ENCODE peak calls at places on chromosomes 7 and 10, in seven cellular contexts. One of them, this sample, is unnamed.

GRCh38 chr7:2114052-2114451 is 118.7 kb downstream of the MAD1L1 start:
- DNase-seq in gastrocnemius medialis: no peak
- DNase-seq in tibial nerve: no peak
- DNase-seq in fibroblast of lung: peak; percentile 79
- DNase-seq in CD8-positive, alpha-beta T cell: no peak
- DNase-seq in mammary epithelial cell: peak; percentile 26
- DNase-seq in lung: no peak
- DNase-seq in this sample: no peak

GRCh38 chr10:95303535-95303934 is 12.7 kb upstream of the PDLIM1 start:
- DNase-seq in gastrocnemius medialis: no peak
- DNase-seq in tibial nerve: no peak
- DNase-seq in mammary epithelial cell: no peak
- DNase-seq in CD8-positive, alpha-beta T cell: no peak
- DNase-seq in fibroblast of lung: peak; percentile 49
- DNase-seq in lung: no peak
- DNase-seq in this sample: no peak

GRCh38 chr10:102344067-102344466 is 51.4 kb upstream of the NFKB2 start:
- DNase-seq in mammary epithelial cell: peak; percentile 97
- DNase-seq in tibial nerve: no peak
- DNase-seq in gastrocnemius medialis: no peak
- DNase-seq in fibroblast of lung: peak; percentile 79
- DNase-seq in CD8-positive, alpha-beta T cell: no peak
- DNase-seq in lung: no peak
- DNase-seq in this sample: no peak

GRCh38 chr10:132443998-132444876 is 47.2 kb downstream of the PWWP2B start:
- DNase-seq in CD8-positive, alpha-beta T cell: no peak
- DNase-seq in fibroblast of lung: no peak
- DNase-seq in tibial nerve: no peak
- DNase-seq in lung: no peak
- DNase-seq in mammary epithelial cell: no peak
- DNase-seq in gastrocnemius medialis: no peak
- DNase-seq in this sample: no peak

GRCh38 chr10:129814681-129815646 is 149.1 kb downstream of the EBF3 start:
- DNase-seq in lung: no peak
- DNase-seq in fibroblast of lung: no peak
- DNase-seq in CD8-positive, alpha-beta T cell: no peak
- DNase-seq in gastrocnemius medialis: no peak
- DNase-seq in mammary epithelial cell: no peak
- DNase-seq in tibial nerve: no peak
- DNase-seq in this sample: no peak

GRCh38 chr10:125823663-125824251 is 411 bp downstream of the BCCIP start:
- DNase-seq in gastrocnemius medialis: no peak
- DNase-seq in tibial nerve: no peak
- DNase-seq in lung: no peak
- DNase-seq in mammary epithelial cell: peak; percentile 4
- DNase-seq in fibroblast of lung: no peak
- DNase-seq in CD8-positive, alpha-beta T cell: no peak
- DNase-seq in this sample: no peak

GRCh38 chr7:953547-954327 is 743 bp downstream of the ADAP1 start:
- DNase-seq in fibroblast of lung: peak; percentile 26
- DNase-seq in gastrocnemius medialis: no peak
- DNase-seq in CD8-positive, alpha-beta T cell: no peak
- DNase-seq in mammary epithelial cell: peak; percentile 53
- DNase-seq in lung: peak; percentile 60
- DNase-seq in tibial nerve: no peak
- DNase-seq in this sample: peak; percentile 53

GRCh38 chr7:25951414-25952276 is 200.4 kb upstream of the NFE2L3 start:
- DNase-seq in CD8-positive, alpha-beta T cell: no peak
- DNase-seq in gastrocnemius medialis: no peak
- DNase-seq in fibroblast of lung: no peak
- DNase-seq in tibial nerve: no peak
- DNase-seq in lung: peak; percentile 30
- DNase-seq in mammary epithelial cell: no peak
- DNase-seq in this sample: peak; percentile 58

GRCh38 chr10:18010050-18010449 is 58.3 kb downstream of the SLC39A12 start:
- DNase-seq in tibial nerve: no peak
- DNase-seq in lung: no peak
- DNase-seq in gastrocnemius medialis: no peak
- DNase-seq in CD8-positive, alpha-beta T cell: no peak
- DNase-seq in mammary epithelial cell: peak; percentile 37
- DNase-seq in fibroblast of lung: peak; percentile 71
- DNase-seq in this sample: no peak

GRCh38 chr10:28202941-28203352 is 99.9 kb downstream of the MPP7 start:
- DNase-seq in CD8-positive, alpha-beta T cell: no peak
- DNase-seq in lung: no peak
- DNase-seq in fibroblast of lung: peak; percentile 39
- DNase-seq in gastrocnemius medialis: peak; percentile 22
- DNase-seq in mammary epithelial cell: no peak
- DNase-seq in tibial nerve: peak; percentile 35
- DNase-seq in this sample: no peak

GRCh38 chr10:1114355-1115261 is 58.4 kb downstream of the WDR37 start:
- DNase-seq in fibroblast of lung: no peak
- DNase-seq in tibial nerve: no peak
- DNase-seq in lung: no peak
- DNase-seq in gastrocnemius medialis: no peak
- DNase-seq in mammary epithelial cell: no peak
- DNase-seq in CD8-positive, alpha-beta T cell: no peak
- DNase-seq in this sample: no peak

GRCh38 chr10:101774589-101775272 is 1.2 kb downstream of the FGF8 start:
- DNase-seq in gastrocnemius medialis: no peak
- DNase-seq in tibial nerve: no peak
- DNase-seq in fibroblast of lung: no peak
- DNase-seq in lung: no peak
- DNase-seq in mammary epithelial cell: no peak
- DNase-seq in CD8-positive, alpha-beta T cell: no peak
- DNase-seq in this sample: no peak

GRCh38 chr10:36533316-36533715 is 592.1 kb upstream of the ANKRD30A start:
- DNase-seq in fibroblast of lung: no peak
- DNase-seq in mammary epithelial cell: no peak
- DNase-seq in gastrocnemius medialis: no peak
- DNase-seq in tibial nerve: no peak
- DNase-seq in CD8-positive, alpha-beta T cell: no peak
- DNase-seq in lung: no peak
- DNase-seq in this sample: no peak

GRCh38 chr7:6640246-6640721 is 3.2 kb downstream of the ZNF316 start:
- DNase-seq in fibroblast of lung: peak; percentile 29
- DNase-seq in mammary epithelial cell: no peak
- DNase-seq in gastrocnemius medialis: no peak
- DNase-seq in lung: no peak
- DNase-seq in CD8-positive, alpha-beta T cell: no peak
- DNase-seq in tibial nerve: peak; percentile 18
- DNase-seq in this sample: no peak

GRCh38 chr10:132877473-132877872 is 64.9 kb downstream of the CFAP46 start:
- DNase-seq in gastrocnemius medialis: no peak
- DNase-seq in lung: no peak
- DNase-seq in mammary epithelial cell: no peak
- DNase-seq in fibroblast of lung: no peak
- DNase-seq in tibial nerve: no peak
- DNase-seq in CD8-positive, alpha-beta T cell: no peak
- DNase-seq in this sample: no peak

GRCh38 chr7:125098377-125098970 is 168.8 kb upstream of the POT1 start:
- DNase-seq in mammary epithelial cell: peak; percentile 7
- DNase-seq in tibial nerve: no peak
- DNase-seq in CD8-positive, alpha-beta T cell: no peak
- DNase-seq in fibroblast of lung: peak; percentile 16
- DNase-seq in lung: no peak
- DNase-seq in gastrocnemius medialis: no peak
- DNase-seq in this sample: no peak

GRCh38 chr10:3807928-3808496 is 23.0 kb upstream of the KLF6 start:
- DNase-seq in fibroblast of lung: no peak
- DNase-seq in lung: no peak
- DNase-seq in gastrocnemius medialis: peak; percentile 69
- DNase-seq in tibial nerve: no peak
- DNase-seq in CD8-positive, alpha-beta T cell: no peak
- DNase-seq in mammary epithelial cell: no peak
- DNase-seq in this sample: no peak

GRCh38 chr10:44030132-44030531 is 354.8 kb downstream of the CXCL12 start:
- DNase-seq in gastrocnemius medialis: no peak
- DNase-seq in CD8-positive, alpha-beta T cell: no peak
- DNase-seq in fibroblast of lung: no peak
- DNase-seq in lung: no peak
- DNase-seq in tibial nerve: no peak
- DNase-seq in mammary epithelial cell: no peak
- DNase-seq in this sample: no peak

GRCh38 chr10:23001901-23002516 is 74.2 kb downstream of the ARMC3 start:
- DNase-seq in fibroblast of lung: no peak
- DNase-seq in CD8-positive, alpha-beta T cell: no peak
- DNase-seq in mammary epithelial cell: no peak
- DNase-seq in lung: no peak
- DNase-seq in gastrocnemius medialis: no peak
- DNase-seq in tibial nerve: no peak
- DNase-seq in this sample: no peak

GRCh38 chr7:53473371-53473770 is 437.9 kb downstream of the POM121L12 start:
- DNase-seq in mammary epithelial cell: no peak
- DNase-seq in lung: no peak
- DNase-seq in fibroblast of lung: no peak
- DNase-seq in tibial nerve: no peak
- DNase-seq in CD8-positive, alpha-beta T cell: no peak
- DNase-seq in gastrocnemius medialis: no peak
- DNase-seq in this sample: no peak

GRCh38 chr7:134645478-134645877 is 1.2 kb upstream of the BPGM start:
- DNase-seq in tibial nerve: no peak
- DNase-seq in lung: no peak
- DNase-seq in gastrocnemius medialis: no peak
- DNase-seq in fibroblast of lung: no peak
- DNase-seq in CD8-positive, alpha-beta T cell: no peak
- DNase-seq in mammary epithelial cell: no peak
- DNase-seq in this sample: no peak

GRCh38 chr7:132075573-132075972 is 500.7 kb downstream of the PLXNA4 start:
- DNase-seq in mammary epithelial cell: no peak
- DNase-seq in tibial nerve: no peak
- DNase-seq in fibroblast of lung: no peak
- DNase-seq in gastrocnemius medialis: no peak
- DNase-seq in CD8-positive, alpha-beta T cell: no peak
- DNase-seq in lung: no peak
- DNase-seq in this sample: no peak

GRCh38 chr7:100546129-100546867 is 7.3 kb downstream of the AGFG2 start:
- DNase-seq in lung: no peak
- DNase-seq in CD8-positive, alpha-beta T cell: no peak
- DNase-seq in mammary epithelial cell: no peak
- DNase-seq in tibial nerve: no peak
- DNase-seq in fibroblast of lung: peak; percentile 8
- DNase-seq in gastrocnemius medialis: no peak
- DNase-seq in this sample: no peak

DNA sequence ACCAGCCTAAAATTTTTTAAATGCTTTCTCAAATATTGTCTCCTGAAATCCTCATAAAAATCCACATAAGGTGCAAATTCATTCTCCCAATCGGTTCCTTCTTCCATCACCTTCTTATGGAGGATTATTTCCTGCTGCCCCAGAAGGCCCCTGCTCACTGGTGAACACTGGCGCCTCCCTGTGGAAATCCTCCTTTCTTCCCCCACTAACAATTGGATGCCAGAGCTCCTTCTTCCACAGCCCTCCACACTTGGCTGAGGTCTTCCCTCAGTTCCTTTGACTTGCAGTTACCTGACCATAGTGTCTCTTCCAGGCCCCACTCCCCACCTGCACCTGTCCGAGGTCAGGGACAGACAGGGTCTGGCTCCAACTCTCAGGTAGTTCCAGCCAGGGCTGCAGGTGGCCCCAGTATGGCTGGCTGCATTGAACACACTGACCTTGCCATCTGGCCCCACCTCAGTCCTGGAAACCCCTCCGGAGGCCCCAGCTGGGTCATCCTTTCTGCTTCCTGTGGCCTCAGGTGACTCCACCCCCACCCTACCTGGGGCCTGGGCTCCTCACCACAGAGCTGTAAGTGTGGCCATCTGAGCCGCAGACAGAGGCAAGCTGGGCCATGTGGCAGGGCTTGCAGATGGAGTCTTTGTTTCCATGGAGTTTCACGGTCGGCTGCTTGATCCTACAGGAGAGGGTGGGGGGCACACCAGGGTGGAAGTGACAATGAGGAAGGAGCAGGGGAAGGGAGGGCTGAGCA is 18.4 kb downstream of the SPOCK2 start:
- DNase-seq in tibial nerve: no peak
- DNase-seq in lung: no peak
- DNase-seq in fibroblast of lung: no peak
- DNase-seq in mammary epithelial cell: no peak
- DNase-seq in gastrocnemius medialis: no peak
- DNase-seq in CD8-positive, alpha-beta T cell: no peak
- DNase-seq in this sample: no peak
- TF ChIP-seq CTCF in tibial nerve: no peak
- TF ChIP-seq CTCF in lung: no peak
- TF ChIP-seq CTCF in fibroblast of lung: peak; percentile 15
- TF ChIP-seq CTCF in mammary epithelial cell: no peak
- TF ChIP-seq CTCF in gastrocnemius medialis: no peak
- TF ChIP-seq CTCF in CD8-positive, alpha-beta T cell: peak; percentile 19
- TF ChIP-seq CTCF in this sample: no peak

GRCh38 chr7:73668103-73668937 is 689 bp downstream of the VPS37D start:
- DNase-seq in tibial nerve: no peak
- DNase-seq in lung: no peak
- DNase-seq in fibroblast of lung: peak; percentile 7
- DNase-seq in CD8-positive, alpha-beta T cell: no peak
- DNase-seq in gastrocnemius medialis: no peak
- DNase-seq in mammary epithelial cell: no peak
- DNase-seq in this sample: peak; percentile 30
- H3K4me3 ChIP-seq in tibial nerve: peak overlapping the region; percentile 48
- H3K4me3 ChIP-seq in lung: peak overlapping the region; percentile 64
- H3K4me3 ChIP-seq in fibroblast of lung: peak overlapping the region; percentile 37
- H3K4me3 ChIP-seq in CD8-positive, alpha-beta T cell: peak overlapping the region; percentile 33
- H3K4me3 ChIP-seq in gastrocnemius medialis: peak overlapping the region; percentile 66
- H3K4me3 ChIP-seq in mammary epithelial cell: peak overlapping the region; percentile 56
- H3K4me3 ChIP-seq in this sample: peak overlapping the region; percentile 67

GRCh38 chr7:116234517-116235200 is 24.3 kb downstream of the TES start:
- DNase-seq in lung: no peak
- DNase-seq in CD8-positive, alpha-beta T cell: no peak
- DNase-seq in gastrocnemius medialis: no peak
- DNase-seq in mammary epithelial cell: no peak
- DNase-seq in fibroblast of lung: no peak
- DNase-seq in tibial nerve: no peak
- DNase-seq in this sample: no peak
- H3K4me1 ChIP-seq in lung: peaks cover 27% of the 10 kb centered on the region
- H3K4me1 ChIP-seq in CD8-positive, alpha-beta T cell: peaks cover 57% of the 10 kb centered on the region
- H3K4me1 ChIP-seq in gastrocnemius medialis: peaks cover 19% of the 10 kb centered on the region
- H3K4me1 ChIP-seq in mammary epithelial cell: peaks cover 36% of the 10 kb centered on the region
- H3K4me1 ChIP-seq in fibroblast of lung: peaks cover 22% of the 10 kb centered on the region
- H3K4me1 ChIP-seq in tibial nerve: no peaks in the 10 kb centered on the region
- H3K4me1 ChIP-seq in this sample: peaks cover 18% of the 10 kb centered on the region

DNA sequence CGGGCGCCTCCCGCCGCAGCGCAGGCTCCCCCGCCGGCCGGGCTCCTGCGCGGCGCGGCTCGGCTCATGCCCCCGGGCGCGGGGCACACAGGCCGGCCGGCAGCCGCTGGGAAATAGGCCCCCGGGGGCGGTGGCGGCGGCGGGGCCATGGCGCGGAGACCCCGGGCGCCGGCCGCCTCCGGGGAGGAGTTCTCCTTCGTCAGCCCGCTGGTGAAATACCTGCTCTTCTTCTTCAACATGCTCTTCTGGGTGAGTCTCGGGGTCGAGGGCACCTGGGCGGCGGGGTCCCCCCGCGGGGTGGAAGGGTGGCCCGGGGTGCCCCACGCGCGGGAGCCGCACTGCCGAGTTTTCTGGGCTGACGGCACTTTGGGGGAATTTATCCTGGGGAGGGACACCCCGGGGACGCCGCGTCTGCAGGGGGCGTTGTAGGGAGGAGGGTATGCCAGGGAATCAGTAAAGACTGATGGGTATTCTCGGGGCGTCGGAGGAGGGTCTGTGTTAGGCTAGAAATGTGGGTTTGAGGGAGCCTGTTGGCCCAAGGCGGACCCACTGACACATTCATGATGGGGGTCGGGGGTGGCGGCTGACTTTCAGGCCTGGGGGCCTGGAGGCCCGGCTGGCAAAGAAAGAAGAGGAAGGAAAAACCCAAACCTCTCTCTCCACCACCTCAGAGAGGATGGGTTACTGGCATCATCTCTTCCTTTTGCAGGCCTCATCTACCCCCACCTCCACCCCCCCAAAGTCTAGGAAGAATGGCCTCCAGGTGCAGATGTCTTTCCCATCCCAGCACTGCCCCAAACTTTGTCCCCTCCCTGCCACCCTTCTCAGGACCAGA is 544 bp downstream of the TSPAN33 start:
- DNase-seq in gastrocnemius medialis: no peak
- DNase-seq in CD8-positive, alpha-beta T cell: no peak
- DNase-seq in fibroblast of lung: no peak
- DNase-seq in tibial nerve: no peak
- DNase-seq in mammary epithelial cell: no peak
- DNase-seq in lung: no peak
- DNase-seq in this sample: peak; percentile 71
- TF ChIP-seq CTCF in gastrocnemius medialis: no peak
- TF ChIP-seq CTCF in CD8-positive, alpha-beta T cell: peak; percentile 44
- TF ChIP-seq CTCF in fibroblast of lung: peak; percentile 29
- TF ChIP-seq CTCF in tibial nerve: no peak
- TF ChIP-seq CTCF in mammary epithelial cell: peak; percentile 41
- TF ChIP-seq CTCF in lung: no peak
- TF ChIP-seq CTCF in this sample: no peak